ENCODE peak calls at places on chromosome 13, in four cellular contexts. W, Q, R and C are unnamed samples.

GRCh38 chr13:110463876-110464510 is 97.5 kb downstream of the RAB20 start:
- DNase-seq in R (no peak), Q (no peak), W (no peak), C (no peak)

GRCh38 chr13:42894765-42895181 is 97.3 kb downstream of the EPSTI1 start:
- DNase-seq in R (no peak), W (no peak), Q (no peak), C (no peak)

GRCh38 chr13:37385248-37385647 is 213.3 kb downstream of the POSTN start:
- DNase-seq in W (no peak), R (no peak), Q (no peak), C (no peak)

GRCh38 chr13:48210178-48210577 is 22.8 kb upstream of the ITM2B start:
- DNase-seq in Q (no peak), R (no peak), W (no peak), C (no peak)

GRCh38 chr13:79791471-79792042 is 310.6 kb downstream of the NDFIP2 start:
- DNase-seq in Q (no peak), R (no peak), W (no peak), C (no peak)

GRCh38 chr13:109345433-109345941 is 440.9 kb downstream of the IRS2 start:
- DNase-seq in W (no peak), R (no peak), Q (no peak), C (no peak)

GRCh38 chr13:24632382-24633121 is 47.7 kb upstream of the ATP12A start:
- DNase-seq in R (no peak), W (no peak), Q (no peak), C (no peak)

GRCh38 chr13:31236211-31236786 is 36.5 kb downstream of the B3GLCT start:
- DNase-seq in R (no peak), W (no peak), Q (no peak), C (peak)

GRCh38 chr13:99289674-99290337 is 17.4 kb downstream of the GPR183 start:
- DNase-seq in R (peak), W (no peak), Q (no peak), C (no peak)

GRCh38 chr13:46134961-46135522 is 30.2 kb upstream of the CPB2 start:
- DNase-seq in R (no peak), Q (no peak), W (peak), C (no peak)

GRCh38 chr13:21076265-21076653 is 14.9 kb upstream of the LATS2 start:
- DNase-seq in W (no peak), R (no peak), Q (no peak), C (no peak)

GRCh38 chr13:25111557-25111956 is 15.6 kb downstream of the PABPC3 start:
- DNase-seq in R (no peak), W (no peak), Q (no peak), C (no peak)

GRCh38 chr13:96034662-96035061 is 18.5 kb downstream of the UGGT2 start:
- DNase-seq in Q (no peak), R (no peak), W (no peak), C (no peak)

GRCh38 chr13:43391021-43391420 is 367.6 kb downstream of the DNAJC15 start:
- DNase-seq in W (no peak), R (no peak), Q (no peak), C (no peak)

GRCh38 chr13:41568143-41568989 is 111.0 kb downstream of the RGCC start:
- DNase-seq in R (no peak), Q (no peak), W (no peak), C (peak)